ENCODE peak calls at places on chromosomes 5 and 9, in eight cellular contexts. One of them, this sample, is unnamed.

GRCh38 chr5:152514827-152515397 is 109.8 kb upstream of the NMUR2 start:
- DNase-seq in stimulated activated CD4-positive, alpha-beta T cell treated with anti-CD3 and anti-CD28 coated beads, Interleukin-1b, Interleukin-23, amount 100 ng/mL, for 1 hour: no peak
- DNase-seq in T1000: no peak
- DNase-seq in T-helper 1 cell: no peak
- DNase-seq in iPS-NIHi11: peak
- DNase-seq in GM13977: peak
- DNase-seq in stimulated activated CD8-positive, alpha-beta memory T cell treated with anti-CD3 and anti-CD28 coated beads, Interleukin-4, amount 100 ng/mL, for 24 hours: no peak
- DNase-seq in HepG2: peak
- DNase-seq in this sample: no peak

GRCh38 chr5:463952-464351 is 21.0 kb downstream of the EXOC3 start:
- DNase-seq in stimulated activated CD4-positive, alpha-beta T cell treated with anti-CD3 and anti-CD28 coated beads, Interleukin-1b, Interleukin-23, amount 100 ng/mL, for 1 hour: peak
- DNase-seq in T1000: no peak
- DNase-seq in T-helper 1 cell: peak
- DNase-seq in iPS-NIHi11: no peak
- DNase-seq in GM13977: peak
- DNase-seq in stimulated activated CD8-positive, alpha-beta memory T cell treated with anti-CD3 and anti-CD28 coated beads, Interleukin-4, amount 100 ng/mL, for 24 hours: peak
- DNase-seq in HepG2: no peak
- DNase-seq in this sample: no peak

GRCh38 chr9:136903041-136903554 is 16.8 kb downstream of the TRAF2 start:
- DNase-seq in stimulated activated CD4-positive, alpha-beta T cell treated with anti-CD3 and anti-CD28 coated beads, Interleukin-1b, Interleukin-23, amount 100 ng/mL, for 1 hour: no peak
- DNase-seq in T1000: no peak
- DNase-seq in T-helper 1 cell: no peak
- DNase-seq in iPS-NIHi11: no peak
- DNase-seq in GM13977: no peak
- DNase-seq in stimulated activated CD8-positive, alpha-beta memory T cell treated with anti-CD3 and anti-CD28 coated beads, Interleukin-4, amount 100 ng/mL, for 24 hours: no peak
- DNase-seq in HepG2: no peak
- DNase-seq in this sample: no peak

GRCh38 chr5:176694631-176695030 is 47.3 kb downstream of the TSPAN17 start:
- DNase-seq in stimulated activated CD4-positive, alpha-beta T cell treated with anti-CD3 and anti-CD28 coated beads, Interleukin-1b, Interleukin-23, amount 100 ng/mL, for 1 hour: no peak
- DNase-seq in T1000: no peak
- DNase-seq in T-helper 1 cell: no peak
- DNase-seq in iPS-NIHi11: no peak
- DNase-seq in GM13977: no peak
- DNase-seq in stimulated activated CD8-positive, alpha-beta memory T cell treated with anti-CD3 and anti-CD28 coated beads, Interleukin-4, amount 100 ng/mL, for 24 hours: no peak
- DNase-seq in HepG2: no peak
- DNase-seq in this sample: no peak

GRCh38 chr5:88862547-88863175 is 20.3 kb downstream of the MEF2C start:
- DNase-seq in stimulated activated CD4-positive, alpha-beta T cell treated with anti-CD3 and anti-CD28 coated beads, Interleukin-1b, Interleukin-23, amount 100 ng/mL, for 1 hour: no peak
- DNase-seq in T1000: no peak
- DNase-seq in T-helper 1 cell: no peak
- DNase-seq in iPS-NIHi11: no peak
- DNase-seq in GM13977: no peak
- DNase-seq in stimulated activated CD8-positive, alpha-beta memory T cell treated with anti-CD3 and anti-CD28 coated beads, Interleukin-4, amount 100 ng/mL, for 24 hours: no peak
- DNase-seq in HepG2: no peak
- DNase-seq in this sample: no peak

GRCh38 chr9:119968837-119969707 is 599.8 kb upstream of the BRINP1 start:
- DNase-seq in stimulated activated CD4-positive, alpha-beta T cell treated with anti-CD3 and anti-CD28 coated beads, Interleukin-1b, Interleukin-23, amount 100 ng/mL, for 1 hour: no peak
- DNase-seq in T1000: peak
- DNase-seq in T-helper 1 cell: no peak
- DNase-seq in iPS-NIHi11: peak
- DNase-seq in GM13977: peak
- DNase-seq in stimulated activated CD8-positive, alpha-beta memory T cell treated with anti-CD3 and anti-CD28 coated beads, Interleukin-4, amount 100 ng/mL, for 24 hours: peak
- DNase-seq in HepG2: peak
- DNase-seq in this sample: no peak

GRCh38 chr9:33180526-33181184 is 13.5 kb upstream of the B4GALT1 start:
- DNase-seq in stimulated activated CD4-positive, alpha-beta T cell treated with anti-CD3 and anti-CD28 coated beads, Interleukin-1b, Interleukin-23, amount 100 ng/mL, for 1 hour: no peak
- DNase-seq in T1000: no peak
- DNase-seq in T-helper 1 cell: no peak
- DNase-seq in iPS-NIHi11: no peak
- DNase-seq in GM13977: no peak
- DNase-seq in stimulated activated CD8-positive, alpha-beta memory T cell treated with anti-CD3 and anti-CD28 coated beads, Interleukin-4, amount 100 ng/mL, for 24 hours: no peak
- DNase-seq in HepG2: no peak
- DNase-seq in this sample: no peak

GRCh38 chr9:127801955-127802575 is 617 bp upstream of the FPGS start:
- DNase-seq in stimulated activated CD4-positive, alpha-beta T cell treated with anti-CD3 and anti-CD28 coated beads, Interleukin-1b, Interleukin-23, amount 100 ng/mL, for 1 hour: no peak
- DNase-seq in T1000: no peak
- DNase-seq in T-helper 1 cell: no peak
- DNase-seq in iPS-NIHi11: no peak
- DNase-seq in GM13977: no peak
- DNase-seq in stimulated activated CD8-positive, alpha-beta memory T cell treated with anti-CD3 and anti-CD28 coated beads, Interleukin-4, amount 100 ng/mL, for 24 hours: no peak
- DNase-seq in HepG2: no peak
- DNase-seq in this sample: no peak

This sample was measured in NCI-H187 treated with DMSO at 0.1 percent for 48 hours.